ENCODE peak calls at places on chromosome 5, in eight cellular contexts. One of them, this sample, is unnamed.

GRCh38 chr5:150263801-150264621 is 25.6 kb downstream of the CAMK2A start:
- DNase-seq in activated T-helper 1 cell treated with anti-CD3 and anti-CD28 coated beads, Interleukin-12 subunit alpha, Interleukin-12 subunit beta, Interleukin-2, Interleukin-4 antibody, amounts not matched to agents 30 ng/mL and 10 ng/mL and 1 ng/mL, durations not matched to agents 14 hours and 24 hours and 36 hours: no peak
- DNase-seq in T-helper 9 cell: no peak
- DNase-seq in A549: peak; percentile 77
- DNase-seq in activated CD4-positive, CD25-positive, alpha-beta regulatory T cell treated with anti-CD3 and anti-CD28 coated beads, Interleukin-2, amount 50 U/mL, for 72 hours: no peak
- DNase-seq in AG09309: peak; percentile 67
- DNase-seq in tibial nerve: peak; percentile 12
- DNase-seq in CD4-positive, alpha-beta memory T cell: no peak
- DNase-seq in this sample: peak; percentile 63

GRCh38 chr5:41932770-41933169 is 7.7 kb downstream of the FBXO4 start:
- DNase-seq in activated CD4-positive, CD25-positive, alpha-beta regulatory T cell treated with anti-CD3 and anti-CD28 coated beads, Interleukin-2, amount 50 U/mL, for 72 hours: no peak
- DNase-seq in tibial nerve: no peak
- DNase-seq in AG09309: no peak
- DNase-seq in A549: no peak
- DNase-seq in activated T-helper 1 cell treated with anti-CD3 and anti-CD28 coated beads, Interleukin-12 subunit alpha, Interleukin-12 subunit beta, Interleukin-2, Interleukin-4 antibody, amounts not matched to agents 30 ng/mL and 10 ng/mL and 1 ng/mL, durations not matched to agents 14 hours and 24 hours and 36 hours: no peak
- DNase-seq in CD4-positive, alpha-beta memory T cell: no peak
- DNase-seq in T-helper 9 cell: no peak
- DNase-seq in this sample: no peak

GRCh38 chr5:141637693-141638419 is 1.1 kb downstream of the RELL2 start:
- DNase-seq in CD4-positive, alpha-beta memory T cell: peak; percentile 48
- DNase-seq in T-helper 9 cell: peak; percentile 48
- DNase-seq in activated CD4-positive, CD25-positive, alpha-beta regulatory T cell treated with anti-CD3 and anti-CD28 coated beads, Interleukin-2, amount 50 U/mL, for 72 hours: peak; percentile 63
- DNase-seq in AG09309: no peak
- DNase-seq in A549: peak; percentile 25
- DNase-seq in tibial nerve: peak; percentile 17
- DNase-seq in activated T-helper 1 cell treated with anti-CD3 and anti-CD28 coated beads, Interleukin-12 subunit alpha, Interleukin-12 subunit beta, Interleukin-2, Interleukin-4 antibody, amounts not matched to agents 30 ng/mL and 10 ng/mL and 1 ng/mL, durations not matched to agents 14 hours and 24 hours and 36 hours: peak; percentile 25
- DNase-seq in this sample: peak; percentile 47

GRCh38 chr5:74903165-74903787 is 37.1 kb upstream of the FAM169A start:
- DNase-seq in tibial nerve: no peak
- DNase-seq in activated CD4-positive, CD25-positive, alpha-beta regulatory T cell treated with anti-CD3 and anti-CD28 coated beads, Interleukin-2, amount 50 U/mL, for 72 hours: no peak
- DNase-seq in AG09309: no peak
- DNase-seq in T-helper 9 cell: no peak
- DNase-seq in A549: peak; percentile 57
- DNase-seq in activated T-helper 1 cell treated with anti-CD3 and anti-CD28 coated beads, Interleukin-12 subunit alpha, Interleukin-12 subunit beta, Interleukin-2, Interleukin-4 antibody, amounts not matched to agents 30 ng/mL and 10 ng/mL and 1 ng/mL, durations not matched to agents 14 hours and 24 hours and 36 hours: no peak
- DNase-seq in CD4-positive, alpha-beta memory T cell: no peak
- DNase-seq in this sample: no peak

GRCh38 chr5:76544268-76544926 is 78.8 kb downstream of the F2RL2 start:
- DNase-seq in tibial nerve: no peak
- DNase-seq in activated CD4-positive, CD25-positive, alpha-beta regulatory T cell treated with anti-CD3 and anti-CD28 coated beads, Interleukin-2, amount 50 U/mL, for 72 hours: peak; percentile 46
- DNase-seq in T-helper 9 cell: peak; percentile 37
- DNase-seq in activated T-helper 1 cell treated with anti-CD3 and anti-CD28 coated beads, Interleukin-12 subunit alpha, Interleukin-12 subunit beta, Interleukin-2, Interleukin-4 antibody, amounts not matched to agents 30 ng/mL and 10 ng/mL and 1 ng/mL, durations not matched to agents 14 hours and 24 hours and 36 hours: peak; percentile 41
- DNase-seq in AG09309: no peak
- DNase-seq in CD4-positive, alpha-beta memory T cell: peak; percentile 61
- DNase-seq in A549: peak; percentile 64
- DNase-seq in this sample: no peak

GRCh38 chr5:133246053-133246370 is 194.2 kb downstream of the HSPA4 start:
- DNase-seq in activated CD4-positive, CD25-positive, alpha-beta regulatory T cell treated with anti-CD3 and anti-CD28 coated beads, Interleukin-2, amount 50 U/mL, for 72 hours: no peak
- DNase-seq in A549: no peak
- DNase-seq in activated T-helper 1 cell treated with anti-CD3 and anti-CD28 coated beads, Interleukin-12 subunit alpha, Interleukin-12 subunit beta, Interleukin-2, Interleukin-4 antibody, amounts not matched to agents 30 ng/mL and 10 ng/mL and 1 ng/mL, durations not matched to agents 14 hours and 24 hours and 36 hours: no peak
- DNase-seq in tibial nerve: no peak
- DNase-seq in CD4-positive, alpha-beta memory T cell: no peak
- DNase-seq in T-helper 9 cell: no peak
- DNase-seq in AG09309: no peak
- DNase-seq in this sample: no peak

GRCh38 chr5:89282038-89282831 is 399.3 kb upstream of the MEF2C start:
- DNase-seq in A549: no peak
- DNase-seq in CD4-positive, alpha-beta memory T cell: no peak
- DNase-seq in activated CD4-positive, CD25-positive, alpha-beta regulatory T cell treated with anti-CD3 and anti-CD28 coated beads, Interleukin-2, amount 50 U/mL, for 72 hours: no peak
- DNase-seq in activated T-helper 1 cell treated with anti-CD3 and anti-CD28 coated beads, Interleukin-12 subunit alpha, Interleukin-12 subunit beta, Interleukin-2, Interleukin-4 antibody, amounts not matched to agents 30 ng/mL and 10 ng/mL and 1 ng/mL, durations not matched to agents 14 hours and 24 hours and 36 hours: no peak
- DNase-seq in AG09309: no peak
- DNase-seq in T-helper 9 cell: no peak
- DNase-seq in tibial nerve: no peak
- DNase-seq in this sample: no peak

GRCh38 chr5:132469380-132470372 is 20.9 kb downstream of the IRF1 start:
- DNase-seq in activated T-helper 1 cell treated with anti-CD3 and anti-CD28 coated beads, Interleukin-12 subunit alpha, Interleukin-12 subunit beta, Interleukin-2, Interleukin-4 antibody, amounts not matched to agents 30 ng/mL and 10 ng/mL and 1 ng/mL, durations not matched to agents 14 hours and 24 hours and 36 hours: no peak
- DNase-seq in T-helper 9 cell: no peak
- DNase-seq in CD4-positive, alpha-beta memory T cell: no peak
- DNase-seq in A549: no peak
- DNase-seq in activated CD4-positive, CD25-positive, alpha-beta regulatory T cell treated with anti-CD3 and anti-CD28 coated beads, Interleukin-2, amount 50 U/mL, for 72 hours: peak; percentile 21
- DNase-seq in AG09309: no peak
- DNase-seq in tibial nerve: no peak
- DNase-seq in this sample: peak; percentile 15

GRCh38 chr5:30809907-30810306 is 383.6 kb upstream of the CDH6 start:
- DNase-seq in activated T-helper 1 cell treated with anti-CD3 and anti-CD28 coated beads, Interleukin-12 subunit alpha, Interleukin-12 subunit beta, Interleukin-2, Interleukin-4 antibody, amounts not matched to agents 30 ng/mL and 10 ng/mL and 1 ng/mL, durations not matched to agents 14 hours and 24 hours and 36 hours: no peak
- DNase-seq in A549: no peak
- DNase-seq in activated CD4-positive, CD25-positive, alpha-beta regulatory T cell treated with anti-CD3 and anti-CD28 coated beads, Interleukin-2, amount 50 U/mL, for 72 hours: no peak
- DNase-seq in T-helper 9 cell: no peak
- DNase-seq in CD4-positive, alpha-beta memory T cell: no peak
- DNase-seq in tibial nerve: no peak
- DNase-seq in AG09309: no peak
- DNase-seq in this sample: no peak

GRCh38 chr5:143008809-143009521 is 238.8 kb downstream of the ARHGAP26 start:
- DNase-seq in T-helper 9 cell: peak; percentile 59
- DNase-seq in activated T-helper 1 cell treated with anti-CD3 and anti-CD28 coated beads, Interleukin-12 subunit alpha, Interleukin-12 subunit beta, Interleukin-2, Interleukin-4 antibody, amounts not matched to agents 30 ng/mL and 10 ng/mL and 1 ng/mL, durations not matched to agents 14 hours and 24 hours and 36 hours: peak; percentile 82
- DNase-seq in A549: no peak
- DNase-seq in AG09309: peak; percentile 93
- DNase-seq in tibial nerve: peak; percentile 50
- DNase-seq in activated CD4-positive, CD25-positive, alpha-beta regulatory T cell treated with anti-CD3 and anti-CD28 coated beads, Interleukin-2, amount 50 U/mL, for 72 hours: peak; percentile 59
- DNase-seq in CD4-positive, alpha-beta memory T cell: peak; percentile 86
- DNase-seq in this sample: no peak

GRCh38 chr5:177557041-177557647 is 2.8 kb upstream of the FAM193B start:
- DNase-seq in activated T-helper 1 cell treated with anti-CD3 and anti-CD28 coated beads, Interleukin-12 subunit alpha, Interleukin-12 subunit beta, Interleukin-2, Interleukin-4 antibody, amounts not matched to agents 30 ng/mL and 10 ng/mL and 1 ng/mL, durations not matched to agents 14 hours and 24 hours and 36 hours: peak; percentile 10
- DNase-seq in activated CD4-positive, CD25-positive, alpha-beta regulatory T cell treated with anti-CD3 and anti-CD28 coated beads, Interleukin-2, amount 50 U/mL, for 72 hours: no peak
- DNase-seq in T-helper 9 cell: no peak
- DNase-seq in CD4-positive, alpha-beta memory T cell: peak; percentile 25
- DNase-seq in A549: no peak
- DNase-seq in AG09309: no peak
- DNase-seq in tibial nerve: no peak
- DNase-seq in this sample: no peak

GRCh38 chr5:12934722-12935121 is 1009.8 kb downstream of the DNAH5 start:
- DNase-seq in CD4-positive, alpha-beta memory T cell: no peak
- DNase-seq in T-helper 9 cell: no peak
- DNase-seq in A549: peak; percentile 6
- DNase-seq in tibial nerve: no peak
- DNase-seq in AG09309: no peak
- DNase-seq in activated CD4-positive, CD25-positive, alpha-beta regulatory T cell treated with anti-CD3 and anti-CD28 coated beads, Interleukin-2, amount 50 U/mL, for 72 hours: no peak
- DNase-seq in activated T-helper 1 cell treated with anti-CD3 and anti-CD28 coated beads, Interleukin-12 subunit alpha, Interleukin-12 subunit beta, Interleukin-2, Interleukin-4 antibody, amounts not matched to agents 30 ng/mL and 10 ng/mL and 1 ng/mL, durations not matched to agents 14 hours and 24 hours and 36 hours: no peak
- DNase-seq in this sample: no peak

GRCh38 chr5:111530298-111530740 is 18.0 kb upstream of the STARD4 start:
- DNase-seq in A549: peak; percentile 90
- DNase-seq in tibial nerve: peak; percentile 56
- DNase-seq in CD4-positive, alpha-beta memory T cell: peak; percentile 86
- DNase-seq in activated T-helper 1 cell treated with anti-CD3 and anti-CD28 coated beads, Interleukin-12 subunit alpha, Interleukin-12 subunit beta, Interleukin-2, Interleukin-4 antibody, amounts not matched to agents 30 ng/mL and 10 ng/mL and 1 ng/mL, durations not matched to agents 14 hours and 24 hours and 36 hours: peak; percentile 82
- DNase-seq in T-helper 9 cell: peak; percentile 78
- DNase-seq in activated CD4-positive, CD25-positive, alpha-beta regulatory T cell treated with anti-CD3 and anti-CD28 coated beads, Interleukin-2, amount 50 U/mL, for 72 hours: peak; percentile 69
- DNase-seq in AG09309: no peak
- DNase-seq in this sample: no peak

GRCh38 chr5:52985306-52985705 is 3.8 kb upstream of the ITGA2 start:
- DNase-seq in AG09309: no peak
- DNase-seq in activated T-helper 1 cell treated with anti-CD3 and anti-CD28 coated beads, Interleukin-12 subunit alpha, Interleukin-12 subunit beta, Interleukin-2, Interleukin-4 antibody, amounts not matched to agents 30 ng/mL and 10 ng/mL and 1 ng/mL, durations not matched to agents 14 hours and 24 hours and 36 hours: no peak
- DNase-seq in T-helper 9 cell: no peak
- DNase-seq in CD4-positive, alpha-beta memory T cell: no peak
- DNase-seq in A549: no peak
- DNase-seq in activated CD4-positive, CD25-positive, alpha-beta regulatory T cell treated with anti-CD3 and anti-CD28 coated beads, Interleukin-2, amount 50 U/mL, for 72 hours: no peak
- DNase-seq in tibial nerve: no peak
- DNase-seq in this sample: no peak

GRCh38 chr5:62005551-62005950 is 300.5 kb upstream of the KIF2A start:
- DNase-seq in T-helper 9 cell: no peak
- DNase-seq in AG09309: no peak
- DNase-seq in activated T-helper 1 cell treated with anti-CD3 and anti-CD28 coated beads, Interleukin-12 subunit alpha, Interleukin-12 subunit beta, Interleukin-2, Interleukin-4 antibody, amounts not matched to agents 30 ng/mL and 10 ng/mL and 1 ng/mL, durations not matched to agents 14 hours and 24 hours and 36 hours: no peak
- DNase-seq in A549: no peak
- DNase-seq in CD4-positive, alpha-beta memory T cell: no peak
- DNase-seq in tibial nerve: no peak
- DNase-seq in activated CD4-positive, CD25-positive, alpha-beta regulatory T cell treated with anti-CD3 and anti-CD28 coated beads, Interleukin-2, amount 50 U/mL, for 72 hours: no peak
- DNase-seq in this sample: no peak

GRCh38 chr5:54902817-54903473 is 82.4 kb downstream of the ESM1 start:
- DNase-seq in tibial nerve: no peak
- DNase-seq in activated T-helper 1 cell treated with anti-CD3 and anti-CD28 coated beads, Interleukin-12 subunit alpha, Interleukin-12 subunit beta, Interleukin-2, Interleukin-4 antibody, amounts not matched to agents 30 ng/mL and 10 ng/mL and 1 ng/mL, durations not matched to agents 14 hours and 24 hours and 36 hours: peak; percentile 61
- DNase-seq in AG09309: no peak
- DNase-seq in CD4-positive, alpha-beta memory T cell: no peak
- DNase-seq in A549: no peak
- DNase-seq in activated CD4-positive, CD25-positive, alpha-beta regulatory T cell treated with anti-CD3 and anti-CD28 coated beads, Interleukin-2, amount 50 U/mL, for 72 hours: peak; percentile 34
- DNase-seq in T-helper 9 cell: no peak
- DNase-seq in this sample: no peak

GRCh38 chr5:54793612-54794436 is 191.6 kb downstream of the ESM1 start:
- DNase-seq in T-helper 9 cell: no peak
- DNase-seq in A549: no peak
- DNase-seq in activated T-helper 1 cell treated with anti-CD3 and anti-CD28 coated beads, Interleukin-12 subunit alpha, Interleukin-12 subunit beta, Interleukin-2, Interleukin-4 antibody, amounts not matched to agents 30 ng/mL and 10 ng/mL and 1 ng/mL, durations not matched to agents 14 hours and 24 hours and 36 hours: peak; percentile 8
- DNase-seq in CD4-positive, alpha-beta memory T cell: no peak
- DNase-seq in tibial nerve: no peak
- DNase-seq in activated CD4-positive, CD25-positive, alpha-beta regulatory T cell treated with anti-CD3 and anti-CD28 coated beads, Interleukin-2, amount 50 U/mL, for 72 hours: no peak
- DNase-seq in AG09309: no peak
- DNase-seq in this sample: no peak

GRCh38 chr5:179120421-179120861 is 60.3 kb downstream of the ZNF354C start:
- DNase-seq in activated T-helper 1 cell treated with anti-CD3 and anti-CD28 coated beads, Interleukin-12 subunit alpha, Interleukin-12 subunit beta, Interleukin-2, Interleukin-4 antibody, amounts not matched to agents 30 ng/mL and 10 ng/mL and 1 ng/mL, durations not matched to agents 14 hours and 24 hours and 36 hours: no peak
- DNase-seq in AG09309: no peak
- DNase-seq in tibial nerve: no peak
- DNase-seq in A549: no peak
- DNase-seq in T-helper 9 cell: no peak
- DNase-seq in CD4-positive, alpha-beta memory T cell: no peak
- DNase-seq in activated CD4-positive, CD25-positive, alpha-beta regulatory T cell treated with anti-CD3 and anti-CD28 coated beads, Interleukin-2, amount 50 U/mL, for 72 hours: no peak
- DNase-seq in this sample: no peak

GRCh38 chr5:59133801-59134261 is 551.0 kb downstream of the RAB3C start:
- DNase-seq in CD4-positive, alpha-beta memory T cell: no peak
- DNase-seq in activated T-helper 1 cell treated with anti-CD3 and anti-CD28 coated beads, Interleukin-12 subunit alpha, Interleukin-12 subunit beta, Interleukin-2, Interleukin-4 antibody, amounts not matched to agents 30 ng/mL and 10 ng/mL and 1 ng/mL, durations not matched to agents 14 hours and 24 hours and 36 hours: no peak
- DNase-seq in AG09309: peak; percentile 89
- DNase-seq in tibial nerve: no peak
- DNase-seq in T-helper 9 cell: no peak
- DNase-seq in A549: peak; percentile 87
- DNase-seq in activated CD4-positive, CD25-positive, alpha-beta regulatory T cell treated with anti-CD3 and anti-CD28 coated beads, Interleukin-2, amount 50 U/mL, for 72 hours: no peak
- DNase-seq in this sample: no peak

GRCh38 chr5:14872070-14872989 is 752 bp upstream of the ANKH start:
- DNase-seq in activated T-helper 1 cell treated with anti-CD3 and anti-CD28 coated beads, Interleukin-12 subunit alpha, Interleukin-12 subunit beta, Interleukin-2, Interleukin-4 antibody, amounts not matched to agents 30 ng/mL and 10 ng/mL and 1 ng/mL, durations not matched to agents 14 hours and 24 hours and 36 hours: peak; percentile 37
- DNase-seq in A549: peak; percentile 48
- DNase-seq in T-helper 9 cell: peak; percentile 46
- DNase-seq in CD4-positive, alpha-beta memory T cell: peak; percentile 43
- DNase-seq in activated CD4-positive, CD25-positive, alpha-beta regulatory T cell treated with anti-CD3 and anti-CD28 coated beads, Interleukin-2, amount 50 U/mL, for 72 hours: peak; percentile 62
- DNase-seq in AG09309: no peak
- DNase-seq in tibial nerve: peak; percentile 70
- DNase-seq in this sample: peak; percentile 58

GRCh38 chr5:149466457-149466972 is 84.7 kb downstream of the CSNK1A1 start:
- DNase-seq in A549: peak; percentile 65
- DNase-seq in tibial nerve: no peak
- DNase-seq in AG09309: no peak
- DNase-seq in T-helper 9 cell: no peak
- DNase-seq in activated CD4-positive, CD25-positive, alpha-beta regulatory T cell treated with anti-CD3 and anti-CD28 coated beads, Interleukin-2, amount 50 U/mL, for 72 hours: no peak
- DNase-seq in CD4-positive, alpha-beta memory T cell: no peak
- DNase-seq in activated T-helper 1 cell treated with anti-CD3 and anti-CD28 coated beads, Interleukin-12 subunit alpha, Interleukin-12 subunit beta, Interleukin-2, Interleukin-4 antibody, amounts not matched to agents 30 ng/mL and 10 ng/mL and 1 ng/mL, durations not matched to agents 14 hours and 24 hours and 36 hours: no peak
- DNase-seq in this sample: no peak

GRCh38 chr5:178509491-178510057 is 80.6 kb downstream of the COL23A1 start:
- DNase-seq in activated T-helper 1 cell treated with anti-CD3 and anti-CD28 coated beads, Interleukin-12 subunit alpha, Interleukin-12 subunit beta, Interleukin-2, Interleukin-4 antibody, amounts not matched to agents 30 ng/mL and 10 ng/mL and 1 ng/mL, durations not matched to agents 14 hours and 24 hours and 36 hours: no peak
- DNase-seq in tibial nerve: no peak
- DNase-seq in A549: no peak
- DNase-seq in T-helper 9 cell: no peak
- DNase-seq in activated CD4-positive, CD25-positive, alpha-beta regulatory T cell treated with anti-CD3 and anti-CD28 coated beads, Interleukin-2, amount 50 U/mL, for 72 hours: no peak
- DNase-seq in CD4-positive, alpha-beta memory T cell: no peak
- DNase-seq in AG09309: no peak
- DNase-seq in this sample: no peak

GRCh38 chr5:43728581-43728980 is 125.6 kb downstream of the NNT start:
- DNase-seq in CD4-positive, alpha-beta memory T cell: no peak
- DNase-seq in activated CD4-positive, CD25-positive, alpha-beta regulatory T cell treated with anti-CD3 and anti-CD28 coated beads, Interleukin-2, amount 50 U/mL, for 72 hours: no peak
- DNase-seq in tibial nerve: no peak
- DNase-seq in AG09309: no peak
- DNase-seq in activated T-helper 1 cell treated with anti-CD3 and anti-CD28 coated beads, Interleukin-12 subunit alpha, Interleukin-12 subunit beta, Interleukin-2, Interleukin-4 antibody, amounts not matched to agents 30 ng/mL and 10 ng/mL and 1 ng/mL, durations not matched to agents 14 hours and 24 hours and 36 hours: no peak
- DNase-seq in T-helper 9 cell: no peak
- DNase-seq in A549: no peak
- DNase-seq in this sample: no peak

GRCh38 chr5:129078247-129078646 is 16.3 kb upstream of the ISOC1 start:
- DNase-seq in T-helper 9 cell: no peak
- DNase-seq in A549: no peak
- DNase-seq in tibial nerve: no peak
- DNase-seq in CD4-positive, alpha-beta memory T cell: no peak
- DNase-seq in activated T-helper 1 cell treated with anti-CD3 and anti-CD28 coated beads, Interleukin-12 subunit alpha, Interleukin-12 subunit beta, Interleukin-2, Interleukin-4 antibody, amounts not matched to agents 30 ng/mL and 10 ng/mL and 1 ng/mL, durations not matched to agents 14 hours and 24 hours and 36 hours: no peak
- DNase-seq in activated CD4-positive, CD25-positive, alpha-beta regulatory T cell treated with anti-CD3 and anti-CD28 coated beads, Interleukin-2, amount 50 U/mL, for 72 hours: no peak
- DNase-seq in AG09309: no peak
- DNase-seq in this sample: no peak

GRCh38 chr5:2111569-2112105 is 228.9 kb upstream of the IRX4 start:
- DNase-seq in CD4-positive, alpha-beta memory T cell: no peak
- DNase-seq in AG09309: no peak
- DNase-seq in tibial nerve: no peak
- DNase-seq in A549: no peak
- DNase-seq in activated T-helper 1 cell treated with anti-CD3 and anti-CD28 coated beads, Interleukin-12 subunit alpha, Interleukin-12 subunit beta, Interleukin-2, Interleukin-4 antibody, amounts not matched to agents 30 ng/mL and 10 ng/mL and 1 ng/mL, durations not matched to agents 14 hours and 24 hours and 36 hours: no peak
- DNase-seq in T-helper 9 cell: no peak
- DNase-seq in activated CD4-positive, CD25-positive, alpha-beta regulatory T cell treated with anti-CD3 and anti-CD28 coated beads, Interleukin-2, amount 50 U/mL, for 72 hours: no peak
- DNase-seq in this sample: no peak

GRCh38 chr5:56054651-56055050 is 59.9 kb upstream of the IL6ST start:
- DNase-seq in A549: no peak
- DNase-seq in CD4-positive, alpha-beta memory T cell: no peak
- DNase-seq in activated T-helper 1 cell treated with anti-CD3 and anti-CD28 coated beads, Interleukin-12 subunit alpha, Interleukin-12 subunit beta, Interleukin-2, Interleukin-4 antibody, amounts not matched to agents 30 ng/mL and 10 ng/mL and 1 ng/mL, durations not matched to agents 14 hours and 24 hours and 36 hours: no peak
- DNase-seq in activated CD4-positive, CD25-positive, alpha-beta regulatory T cell treated with anti-CD3 and anti-CD28 coated beads, Interleukin-2, amount 50 U/mL, for 72 hours: no peak
- DNase-seq in T-helper 9 cell: no peak
- DNase-seq in AG09309: no peak
- DNase-seq in tibial nerve: no peak
- DNase-seq in this sample: no peak

GRCh38 chr5:13591621-13592020 is 352.9 kb downstream of the DNAH5 start:
- DNase-seq in CD4-positive, alpha-beta memory T cell: no peak
- DNase-seq in activated CD4-positive, CD25-positive, alpha-beta regulatory T cell treated with anti-CD3 and anti-CD28 coated beads, Interleukin-2, amount 50 U/mL, for 72 hours: no peak
- DNase-seq in tibial nerve: no peak
- DNase-seq in AG09309: peak; percentile 31
- DNase-seq in T-helper 9 cell: no peak
- DNase-seq in activated T-helper 1 cell treated with anti-CD3 and anti-CD28 coated beads, Interleukin-12 subunit alpha, Interleukin-12 subunit beta, Interleukin-2, Interleukin-4 antibody, amounts not matched to agents 30 ng/mL and 10 ng/mL and 1 ng/mL, durations not matched to agents 14 hours and 24 hours and 36 hours: no peak
- DNase-seq in A549: peak; percentile 53
- DNase-seq in this sample: no peak

GRCh38 chr5:122077451-122078115 is 476 bp downstream of the LOX start:
- DNase-seq in activated T-helper 1 cell treated with anti-CD3 and anti-CD28 coated beads, Interleukin-12 subunit alpha, Interleukin-12 subunit beta, Interleukin-2, Interleukin-4 antibody, amounts not matched to agents 30 ng/mL and 10 ng/mL and 1 ng/mL, durations not matched to agents 14 hours and 24 hours and 36 hours: no peak
- DNase-seq in A549: peak; percentile 4
- DNase-seq in activated CD4-positive, CD25-positive, alpha-beta regulatory T cell treated with anti-CD3 and anti-CD28 coated beads, Interleukin-2, amount 50 U/mL, for 72 hours: no peak
- DNase-seq in AG09309: no peak
- DNase-seq in CD4-positive, alpha-beta memory T cell: no peak
- DNase-seq in T-helper 9 cell: no peak
- DNase-seq in tibial nerve: no peak
- DNase-seq in this sample: no peak

GRCh38 chr5:136655429-136655828 is 290.1 kb upstream of the TRPC7 start:
- DNase-seq in T-helper 9 cell: no peak
- DNase-seq in activated T-helper 1 cell treated with anti-CD3 and anti-CD28 coated beads, Interleukin-12 subunit alpha, Interleukin-12 subunit beta, Interleukin-2, Interleukin-4 antibody, amounts not matched to agents 30 ng/mL and 10 ng/mL and 1 ng/mL, durations not matched to agents 14 hours and 24 hours and 36 hours: no peak
- DNase-seq in activated CD4-positive, CD25-positive, alpha-beta regulatory T cell treated with anti-CD3 and anti-CD28 coated beads, Interleukin-2, amount 50 U/mL, for 72 hours: no peak
- DNase-seq in CD4-positive, alpha-beta memory T cell: no peak
- DNase-seq in AG09309: no peak
- DNase-seq in A549: peak; percentile 35
- DNase-seq in tibial nerve: no peak
- DNase-seq in this sample: no peak

This sample was measured in uterus.